ENCODE peak calls at places on chromosomes 4 and X, in nine cellular contexts. One of them, this sample, is unnamed.
A peak's percentile ranks its signal among the peaks of the same experiment; 100 is the strongest.

GRCh38 chrX:136528645-136529315 is 3.2 kb upstream of the VGLL1 start:
- DNase-seq in brain microvascular endothelial cell: no peak
- DNase-seq in nephron progenitor cell: no peak
- DNase-seq in upper lobe of left lung: no peak
- DNase-seq in WERI-Rb-1: no peak
- DNase-seq in lower lobe of right lung: no peak
- DNase-seq in HFF-Myc: no peak
- DNase-seq in GM23338: peak; percentile 40
- DNase-seq in lower leg skin: no peak
- DNase-seq in this sample: no peak

GRCh38 chrX:25290132-25290531 is 274.4 kb upstream of the ARX start:
- DNase-seq in nephron progenitor cell: no peak
- DNase-seq in HFF-Myc: no peak
- DNase-seq in brain microvascular endothelial cell: no peak
- DNase-seq in upper lobe of left lung: no peak
- DNase-seq in lower leg skin: no peak
- DNase-seq in GM23338: no peak
- DNase-seq in lower lobe of right lung: no peak
- DNase-seq in WERI-Rb-1: no peak
- DNase-seq in this sample: no peak

GRCh38 chr4:74619931-74620702 is 174.2 kb downstream of the BTC start:
- DNase-seq in lower lobe of right lung: no peak
- DNase-seq in brain microvascular endothelial cell: peak; percentile 59
- DNase-seq in GM23338: no peak
- DNase-seq in WERI-Rb-1: no peak
- DNase-seq in HFF-Myc: no peak
- DNase-seq in nephron progenitor cell: no peak
- DNase-seq in lower leg skin: no peak
- DNase-seq in upper lobe of left lung: no peak
- DNase-seq in this sample: no peak

GRCh38 chrX:144791298-144791697 is 456.0 kb upstream of the SPANXN1 start:
- DNase-seq in WERI-Rb-1: no peak
- DNase-seq in HFF-Myc: no peak
- DNase-seq in brain microvascular endothelial cell: no peak
- DNase-seq in nephron progenitor cell: no peak
- DNase-seq in upper lobe of left lung: no peak
- DNase-seq in lower lobe of right lung: no peak
- DNase-seq in lower leg skin: no peak
- DNase-seq in GM23338: no peak
- DNase-seq in this sample: no peak

GRCh38 chrX:12979011-12979629 is 4.2 kb downstream of the TMSB4X start:
- DNase-seq in upper lobe of left lung: no peak
- DNase-seq in GM23338: no peak
- DNase-seq in nephron progenitor cell: no peak
- DNase-seq in lower leg skin: no peak
- DNase-seq in HFF-Myc: no peak
- DNase-seq in lower lobe of right lung: no peak
- DNase-seq in brain microvascular endothelial cell: no peak
- DNase-seq in WERI-Rb-1: no peak
- DNase-seq in this sample: no peak

GRCh38 chr4:136637071-136637777 is 895.1 kb downstream of the PCDH18 start:
- DNase-seq in GM23338: peak; percentile 83
- DNase-seq in lower lobe of right lung: no peak
- DNase-seq in HFF-Myc: no peak
- DNase-seq in WERI-Rb-1: peak; percentile 38
- DNase-seq in upper lobe of left lung: peak; percentile 30
- DNase-seq in nephron progenitor cell: peak; percentile 50
- DNase-seq in brain microvascular endothelial cell: peak; percentile 18
- DNase-seq in lower leg skin: no peak
- DNase-seq in this sample: peak; percentile 44

GRCh38 chr4:148166132-148166531 is 276.1 kb downstream of the NR3C2 start:
- DNase-seq in upper lobe of left lung: peak; percentile 25
- DNase-seq in lower lobe of right lung: no peak
- DNase-seq in brain microvascular endothelial cell: no peak
- DNase-seq in GM23338: no peak
- DNase-seq in WERI-Rb-1: no peak
- DNase-seq in nephron progenitor cell: no peak
- DNase-seq in lower leg skin: no peak
- DNase-seq in HFF-Myc: no peak
- DNase-seq in this sample: no peak

GRCh38 chr4:81470456-81471327 is 1.0 kb downstream of the RASGEF1B start:
- DNase-seq in upper lobe of left lung: peak; percentile 87
- DNase-seq in GM23338: peak; percentile 50
- DNase-seq in brain microvascular endothelial cell: peak; percentile 33
- DNase-seq in nephron progenitor cell: peak; percentile 33
- DNase-seq in lower leg skin: peak; percentile 74
- DNase-seq in WERI-Rb-1: peak; percentile 64
- DNase-seq in lower lobe of right lung: peak; percentile 80
- DNase-seq in HFF-Myc: no peak
- DNase-seq in this sample: no peak

GRCh38 chr4:137950286-137950685 is 291.9 kb downstream of the SLC7A11 start:
- DNase-seq in upper lobe of left lung: no peak
- DNase-seq in GM23338: no peak
- DNase-seq in nephron progenitor cell: no peak
- DNase-seq in lower leg skin: no peak
- DNase-seq in WERI-Rb-1: no peak
- DNase-seq in HFF-Myc: no peak
- DNase-seq in brain microvascular endothelial cell: no peak
- DNase-seq in lower lobe of right lung: no peak
- DNase-seq in this sample: no peak

GRCh38 chr4:168666531-168666930 is 169.7 kb downstream of the PALLD start:
- DNase-seq in HFF-Myc: no peak
- DNase-seq in nephron progenitor cell: no peak
- DNase-seq in lower lobe of right lung: no peak
- DNase-seq in WERI-Rb-1: no peak
- DNase-seq in lower leg skin: no peak
- DNase-seq in GM23338: no peak
- DNase-seq in brain microvascular endothelial cell: peak; percentile 41
- DNase-seq in upper lobe of left lung: no peak
- DNase-seq in this sample: no peak

GRCh38 chr4:117327491-117327890 is 242.1 kb upstream of the TRAM1L1 start:
- DNase-seq in WERI-Rb-1: no peak
- DNase-seq in HFF-Myc: no peak
- DNase-seq in lower lobe of right lung: no peak
- DNase-seq in brain microvascular endothelial cell: no peak
- DNase-seq in lower leg skin: no peak
- DNase-seq in GM23338: no peak
- DNase-seq in upper lobe of left lung: no peak
- DNase-seq in nephron progenitor cell: no peak
- DNase-seq in this sample: no peak

GRCh38 chr4:151484396-151485102 is 75.6 kb downstream of the FHIP1A start:
- DNase-seq in lower lobe of right lung: no peak
- DNase-seq in nephron progenitor cell: no peak
- DNase-seq in lower leg skin: no peak
- DNase-seq in GM23338: peak; percentile 96
- DNase-seq in upper lobe of left lung: no peak
- DNase-seq in HFF-Myc: peak; percentile 39
- DNase-seq in brain microvascular endothelial cell: peak; percentile 86
- DNase-seq in WERI-Rb-1: no peak
- DNase-seq in this sample: no peak

DNA sequence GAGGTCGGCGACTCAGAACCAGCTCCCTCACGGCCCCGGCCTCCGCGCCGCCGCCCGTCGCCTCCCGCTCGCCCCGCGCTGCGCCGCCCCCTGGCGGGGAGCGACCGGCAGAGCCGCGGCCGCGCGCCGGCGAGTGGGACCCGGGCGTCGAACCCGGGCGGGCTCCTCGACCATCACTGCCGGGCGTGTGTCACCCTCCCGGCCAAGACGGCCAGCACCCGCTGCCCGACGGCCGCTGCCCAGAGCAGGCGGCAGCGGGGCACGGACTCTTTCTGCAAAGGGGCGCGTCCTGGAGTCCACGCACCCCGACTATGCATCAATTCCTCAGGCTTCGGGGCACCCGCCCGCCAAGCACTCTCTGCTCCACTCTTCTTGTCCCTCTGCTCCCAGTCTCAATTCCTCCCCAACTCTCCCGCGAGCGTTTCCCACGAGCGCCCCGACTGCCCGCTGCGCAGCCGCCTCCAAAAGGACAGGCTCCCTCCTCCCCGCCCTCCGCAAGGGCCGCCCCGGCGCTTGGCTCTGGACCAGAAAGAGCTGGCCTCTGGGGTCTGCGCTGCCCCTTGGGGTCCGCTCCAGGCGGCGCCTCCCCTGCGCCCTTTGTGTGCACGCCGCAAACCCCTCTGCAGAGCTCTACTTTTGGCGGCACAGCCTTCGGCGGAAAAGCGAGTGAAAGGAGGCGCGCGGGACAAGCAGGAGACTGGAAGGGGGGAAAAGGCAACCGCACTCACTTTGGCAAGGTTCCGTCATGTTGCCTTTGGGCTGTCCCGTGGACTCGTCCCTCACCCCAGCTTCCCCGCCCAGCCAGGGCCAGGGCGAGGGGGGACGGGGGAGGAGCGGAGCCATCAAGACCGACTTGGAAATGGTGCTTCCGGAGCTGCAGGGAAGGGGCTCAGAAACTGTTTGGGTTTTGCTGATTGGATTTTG is 1.1 kb downstream of the PDE5A start:
- DNase-seq in WERI-Rb-1: peak; percentile 71
- DNase-seq in lower leg skin: peak; percentile 23
- DNase-seq in nephron progenitor cell: peak; percentile 75
- DNase-seq in upper lobe of left lung: peak; percentile 94
- DNase-seq in GM23338: peak; percentile 90
- DNase-seq in HFF-Myc: no peak
- DNase-seq in lower lobe of right lung: peak; percentile 66
- DNase-seq in brain microvascular endothelial cell: peak; percentile 42
- DNase-seq in this sample: peak; percentile 51
- TF ChIP-seq CTCF in WERI-Rb-1: peak; percentile 74
- TF ChIP-seq CTCF in lower leg skin: no peak
- TF ChIP-seq CTCF in nephron progenitor cell: no peak
- TF ChIP-seq CTCF in upper lobe of left lung: peak; percentile 94
- TF ChIP-seq CTCF in GM23338: peak; percentile 4
- TF ChIP-seq CTCF in HFF-Myc: no peak
- TF ChIP-seq CTCF in lower lobe of right lung: peak; percentile 48
- TF ChIP-seq CTCF in brain microvascular endothelial cell: no peak
- TF ChIP-seq CTCF in this sample: peak; percentile 70

GRCh38 chrX:71420686-71421085 is 54.5 kb downstream of the TAF1 start:
- DNase-seq in lower lobe of right lung: no peak
- DNase-seq in lower leg skin: no peak
- DNase-seq in nephron progenitor cell: no peak
- DNase-seq in HFF-Myc: no peak
- DNase-seq in WERI-Rb-1: no peak
- DNase-seq in brain microvascular endothelial cell: no peak
- DNase-seq in upper lobe of left lung: peak; percentile 54
- DNase-seq in GM23338: peak; percentile 6
- DNase-seq in this sample: no peak
- TF ChIP-seq CTCF in lower lobe of right lung: no peak
- TF ChIP-seq CTCF in lower leg skin: no peak
- TF ChIP-seq CTCF in nephron progenitor cell: no peak
- TF ChIP-seq CTCF in HFF-Myc: no peak
- TF ChIP-seq CTCF in WERI-Rb-1: no peak
- TF ChIP-seq CTCF in brain microvascular endothelial cell: no peak
- TF ChIP-seq CTCF in upper lobe of left lung: no peak
- TF ChIP-seq CTCF in GM23338: no peak
- TF ChIP-seq CTCF in this sample: no peak

DNA sequence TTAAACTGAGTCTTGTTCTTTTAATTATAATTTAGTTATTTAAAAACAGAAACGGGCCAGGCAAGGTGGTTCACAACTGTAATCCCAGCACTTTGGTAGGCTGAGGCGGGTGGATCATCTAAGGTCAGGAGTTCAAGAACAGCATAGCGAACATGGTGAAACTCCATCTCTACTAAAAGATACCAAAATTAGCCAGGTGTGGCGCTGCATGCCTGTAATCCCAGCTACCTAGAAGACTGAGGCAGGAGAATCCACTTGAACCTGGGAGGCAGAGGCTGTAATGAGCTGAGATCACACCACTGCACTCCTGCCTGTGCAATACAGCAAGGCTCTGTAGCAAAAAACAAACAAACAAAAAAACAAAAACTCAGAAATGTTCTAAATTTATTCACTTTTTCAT is 852.9 kb downstream of the TECRL start:
- DNase-seq in HFF-Myc: no peak
- DNase-seq in upper lobe of left lung: no peak
- DNase-seq in WERI-Rb-1: no peak
- DNase-seq in brain microvascular endothelial cell: no peak
- DNase-seq in nephron progenitor cell: no peak
- DNase-seq in lower leg skin: no peak
- DNase-seq in GM23338: peak; percentile 52
- DNase-seq in lower lobe of right lung: no peak
- DNase-seq in this sample: no peak
- TF ChIP-seq CTCF in HFF-Myc: no peak
- TF ChIP-seq CTCF in upper lobe of left lung: no peak
- TF ChIP-seq CTCF in WERI-Rb-1: peak; percentile 8
- TF ChIP-seq CTCF in brain microvascular endothelial cell: no peak
- TF ChIP-seq CTCF in nephron progenitor cell: peak; percentile 7
- TF ChIP-seq CTCF in lower leg skin: no peak
- TF ChIP-seq CTCF in GM23338: peak; percentile 60
- TF ChIP-seq CTCF in lower lobe of right lung: no peak
- TF ChIP-seq CTCF in this sample: no peak

GRCh38 chr4:87835732-87836131 is 3.0 kb downstream of the MEPE start:
- DNase-seq in upper lobe of left lung: no peak
- DNase-seq in nephron progenitor cell: no peak
- DNase-seq in lower lobe of right lung: no peak
- DNase-seq in HFF-Myc: no peak
- DNase-seq in lower leg skin: no peak
- DNase-seq in brain microvascular endothelial cell: no peak
- DNase-seq in WERI-Rb-1: no peak
- DNase-seq in GM23338: no peak
- DNase-seq in this sample: no peak

GRCh38 chr4:87839309-87839946 is 6.7 kb downstream of the MEPE start:
- DNase-seq in HFF-Myc: no peak
- DNase-seq in WERI-Rb-1: peak; percentile 16
- DNase-seq in lower lobe of right lung: no peak
- DNase-seq in lower leg skin: no peak
- DNase-seq in GM23338: peak; percentile 73
- DNase-seq in nephron progenitor cell: peak; percentile 27
- DNase-seq in brain microvascular endothelial cell: peak; percentile 34
- DNase-seq in upper lobe of left lung: no peak
- DNase-seq in this sample: no peak

GRCh38 chr4:87840149-87840548 is 7.4 kb downstream of the MEPE start:
- DNase-seq in brain microvascular endothelial cell: no peak
- DNase-seq in lower lobe of right lung: no peak
- DNase-seq in HFF-Myc: no peak
- DNase-seq in GM23338: no peak
- DNase-seq in WERI-Rb-1: no peak
- DNase-seq in upper lobe of left lung: no peak
- DNase-seq in lower leg skin: no peak
- DNase-seq in nephron progenitor cell: no peak
- DNase-seq in this sample: no peak

GRCh38 chr4:87835192-87835591 is 2.4 kb downstream of the MEPE start:
- DNase-seq in HFF-Myc: no peak
- DNase-seq in upper lobe of left lung: no peak
- DNase-seq in nephron progenitor cell: no peak
- DNase-seq in GM23338: no peak
- DNase-seq in brain microvascular endothelial cell: no peak
- DNase-seq in lower lobe of right lung: no peak
- DNase-seq in WERI-Rb-1: no peak
- DNase-seq in lower leg skin: no peak
- DNase-seq in this sample: no peak

DNA sequence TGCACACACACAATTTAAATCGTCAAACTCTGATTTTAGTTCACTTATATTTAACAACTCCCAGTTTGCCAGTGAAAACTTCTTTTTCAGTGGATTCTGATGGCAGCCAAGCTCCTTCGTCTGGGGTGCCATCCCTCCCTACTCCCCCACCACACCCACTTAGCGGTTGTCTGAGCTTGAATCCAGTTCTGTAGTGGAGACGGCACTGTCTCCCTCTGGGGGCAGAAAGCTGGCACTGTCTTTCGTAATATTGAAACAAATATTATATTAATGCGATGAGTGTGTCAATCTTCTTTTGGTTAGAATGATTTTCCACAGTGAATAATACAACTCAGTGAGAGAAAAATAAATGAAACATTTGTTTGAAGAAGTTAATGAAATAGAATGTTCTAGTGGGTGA is 5.4 kb downstream of the MEPE start:
- DNase-seq in upper lobe of left lung: no peak
- DNase-seq in HFF-Myc: no peak
- DNase-seq in lower leg skin: no peak
- DNase-seq in GM23338: peak; percentile 48
- DNase-seq in lower lobe of right lung: no peak
- DNase-seq in nephron progenitor cell: peak; percentile 6
- DNase-seq in brain microvascular endothelial cell: peak; percentile 31
- DNase-seq in WERI-Rb-1: no peak
- DNase-seq in this sample: no peak
- TF ChIP-seq CTCF in upper lobe of left lung: no peak
- TF ChIP-seq CTCF in HFF-Myc: peak; percentile 27
- TF ChIP-seq CTCF in lower leg skin: no peak
- TF ChIP-seq CTCF in GM23338: peak; percentile 79
- TF ChIP-seq CTCF in lower lobe of right lung: peak; percentile 22
- TF ChIP-seq CTCF in nephron progenitor cell: peak; percentile 22
- TF ChIP-seq CTCF in brain microvascular endothelial cell: peak; percentile 79
- TF ChIP-seq CTCF in WERI-Rb-1: peak; percentile 27
- TF ChIP-seq CTCF in this sample: peak; percentile 49